ENCODE peak calls at places on chromosomes 3 and 15, in four cellular contexts. V is lower leg skin; Q is neuronal stem cell; S is CD4-positive, CD25-positive, alpha-beta regulatory T cell. D is an unnamed sample.

GRCh38 chr3:120800625-120801024 is 58.1 kb downstream of the GTF2E1 start:
- DNase-seq in V (no peak), Q (no peak), S (no peak), D (no peak)

GRCh38 chr3:175386630-175387029 is 527.5 kb downstream of the NAALADL2 start:
- DNase-seq in V (no peak), Q (no peak), S (no peak), D (no peak)

GRCh38 chr3:131608296-131608695 is 105.5 kb upstream of the MRPL3 start:
- DNase-seq in V (no peak), Q (no peak), S (peak; percentile 2), D (no peak)

GRCh38 chr3:47394140-47394855 is 13.5 kb downstream of the PTPN23 start:
- DNase-seq in V (no peak), Q (peak; percentile 35), S (no peak), D (no peak)

GRCh38 chr3:47005212-47006144 is 26.0 kb downstream of the NBEAL2 start:
- DNase-seq in V (peak; percentile 85), Q (no peak), S (no peak), D (no peak)

GRCh38 chr3:122874116-122874515 is 79.2 kb downstream of the SLC49A4 start:
- DNase-seq in V (no peak), Q (no peak), S (no peak), D (no peak)

GRCh38 chr15:48336940-48337339 is 5.7 kb downstream of the DUT start:
- DNase-seq in V (no peak), Q (peak; percentile 30), S (peak; percentile 40), D (no peak)

GRCh38 chr3:195260286-195260905 is 10.6 kb downstream of the XXYLT1 start:
- DNase-seq in V (peak; percentile 92), Q (peak; percentile 35), S (peak; percentile 46), D (no peak)

GRCh38 chr3:150183619-150184425 is 213.1 kb upstream of the PFN2 start:
- DNase-seq in V (peak; percentile 89), Q (peak; percentile 59), S (peak; percentile 55), D (peak; percentile 25)

GRCh38 chr15:61421470-61421869 is 192.4 kb upstream of the RORA start:
- DNase-seq in V (no peak), Q (no peak), S (no peak), D (no peak)

GRCh38 chr3:184040010-184040409 is 8.5 kb downstream of the HTR3D start:
- DNase-seq in V (no peak), Q (no peak), S (no peak), D (no peak)

GRCh38 chr3:156751461-156752025 is 74.6 kb upstream of the LEKR1 start:
- DNase-seq in V (peak; percentile 91), Q (no peak), S (no peak), D (no peak)
- H3K4me3 ChIP-seq in V (no peak overlapping the region), Q (no peak overlapping the region), S (no peak overlapping the region), D (peak overlapping the region; percentile 27)

GRCh38 chr15:45112143-45112591 is 1.8 kb downstream of the DUOX2 start:
- DNase-seq in V (no peak), Q (no peak), S (no peak), D (no peak)
- H3K4me3 ChIP-seq in V (no peak overlapping the region), Q (peak overlapping the region; percentile 54), S (no peak overlapping the region), D (peak overlapping the region; percentile 53)

GRCh38 chr15:96421211-96421610 is 90.7 kb downstream of the NR2F2 start:
- DNase-seq in V (no peak), Q (no peak), S (no peak), D (no peak)
- H3K4me3 ChIP-seq in V (no peak overlapping the region), Q (no peak overlapping the region), S (no peak overlapping the region), D (no peak overlapping the region)

DNA sequence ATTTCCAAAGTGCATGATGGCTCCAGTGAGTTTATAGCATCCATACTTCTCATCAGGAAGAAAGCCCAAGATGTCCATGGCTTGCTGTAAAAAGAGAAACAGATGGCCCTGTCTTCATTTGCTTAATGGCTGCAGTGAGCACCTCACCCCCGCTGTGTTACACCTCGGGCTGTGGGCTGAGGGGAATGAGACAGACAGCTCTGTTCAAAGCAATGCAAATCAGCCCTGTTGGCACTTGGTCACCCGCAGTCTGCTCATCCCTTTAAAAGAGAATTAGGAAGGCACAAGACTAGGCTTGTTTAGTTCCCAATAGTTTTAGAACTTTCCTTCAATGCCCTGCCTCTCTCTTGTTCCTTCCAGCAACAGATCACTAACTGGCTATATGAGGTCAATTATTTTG is 25.2 kb downstream of the MYH15 start:
- DNase-seq in V (no peak), Q (no peak), S (no peak), D (no peak)
- H3K4me3 ChIP-seq in V (no peak overlapping the region), Q (no peak overlapping the region), S (no peak overlapping the region), D (no peak overlapping the region)

GRCh38 chr3:77039606-77040553 is at the start of gene ROBO2:
- DNase-seq in V (peak; percentile 83), Q (peak; percentile 70), S (no peak), D (no peak)

GRCh38 chr3:77038468-77038927 is 1.4 kb upstream of the ROBO2 start:
- DNase-seq in V (peak; percentile 89), Q (peak; percentile 85), S (peak; percentile 13), D (no peak)

GRCh38 chr3:77041156-77041696 is 1.3 kb downstream of the ROBO2 start:
- DNase-seq in V (no peak), Q (no peak), S (no peak), D (no peak)

GRCh38 chr3:77041756-77042155 is 1.9 kb downstream of the ROBO2 start:
- DNase-seq in V (no peak), Q (no peak), S (no peak), D (no peak)

DNA sequence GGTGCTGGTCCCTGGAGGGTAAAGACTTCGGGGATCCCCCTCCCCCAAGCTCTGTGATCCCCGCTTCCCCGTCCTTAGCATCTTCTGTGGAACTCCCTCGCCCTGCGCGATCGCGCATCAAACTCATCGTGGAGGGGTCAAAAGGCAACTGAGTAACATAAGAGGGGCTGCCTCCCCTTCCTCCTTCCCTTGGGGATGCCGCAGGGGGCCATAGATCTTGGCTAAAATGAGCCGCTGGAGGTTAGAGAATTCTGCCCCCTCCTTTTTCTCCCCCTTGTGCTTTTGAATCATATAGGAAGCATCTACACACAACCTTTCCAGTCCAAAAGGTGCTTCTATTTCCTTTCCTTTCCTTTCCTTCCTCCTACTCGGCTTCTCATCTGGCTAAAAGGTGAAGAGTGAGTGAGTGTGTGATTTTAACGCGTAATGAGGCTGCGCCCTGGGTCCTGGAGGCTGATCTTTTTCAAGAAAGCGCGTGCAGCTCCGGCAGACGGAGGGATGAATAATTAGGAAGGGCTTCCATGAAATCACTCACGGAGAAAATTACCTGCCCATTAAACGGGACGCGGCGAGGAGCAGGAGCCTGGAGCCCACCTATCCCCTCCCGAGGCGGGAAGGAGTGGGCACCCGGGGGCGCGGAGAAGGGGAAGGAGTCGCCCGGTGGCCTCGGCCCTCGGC is 832 bp upstream of the ROBO2 start:
- DNase-seq in V (peak; percentile 82), Q (peak; percentile 63), S (no peak), D (no peak)
- H3K4me3 ChIP-seq in V (peak overlapping the region; percentile 23), Q (peak overlapping the region; percentile 89), S (no peak overlapping the region), D (peak overlapping the region; percentile 79)